ENCODE peak calls at places on chromosome 7, in ten cellular contexts. V, A, N, P, X, Q, W, E, R and O are unnamed samples.

GRCh38 chr7:81882086-81882485 is 112.2 kb upstream of the HGF start:
- DNase-seq in W (no peak), P (no peak), X (peak), E (no peak), Q (no peak), V (no peak), A (no peak), R (no peak), N (no peak), O (no peak)

GRCh38 chr7:131111081-131111576 is 216.5 kb upstream of the MKLN1 start:
- DNase-seq in N (no peak), A (peak), P (no peak), X (peak), V (no peak), W (peak), Q (peak), R (peak), E (no peak), O (peak)

GRCh38 chr7:93551931-93552330 is 22.6 kb downstream of the CALCR start:
- DNase-seq in R (no peak), E (no peak), Q (no peak), A (no peak), X (no peak), V (no peak), W (no peak), N (no peak), P (no peak), O (no peak)

GRCh38 chr7:74203157-74203556 is 6.6 kb upstream of the LAT2 start:
- DNase-seq in A (peak), V (no peak), W (peak), R (no peak), N (no peak), E (no peak), Q (peak), X (peak), P (no peak), O (peak)

GRCh38 chr7:97006951-97007861 is 1.9 kb downstream of the DLX6 start:
- DNase-seq in R (no peak), E (no peak), P (no peak), A (no peak), V (no peak), W (no peak), N (no peak), X (no peak), Q (no peak), O (no peak)

GRCh38 chr7:19619122-19619521 is 89.7 kb downstream of the POLR1F start:
- DNase-seq in V (no peak), A (no peak), W (no peak), X (no peak), E (no peak), Q (no peak), R (no peak), P (no peak), N (no peak), O (no peak)

GRCh38 chr7:134787064-134787463 is 7.6 kb downstream of the CALD1 start:
- DNase-seq in P (no peak), W (no peak), N (no peak), R (no peak), Q (no peak), V (no peak), X (no peak), A (no peak), E (no peak), O (no peak)

GRCh38 chr7:128030263-128030998 is 806 bp downstream of the LRRC4 start:
- DNase-seq in Q (no peak), E (peak), P (no peak), A (no peak), R (no peak), V (peak), W (no peak), X (no peak), N (no peak), O (no peak)

GRCh38 chr7:120583835-120584586 is 273.9 kb downstream of the TSPAN12 start:
- DNase-seq in R (no peak), Q (no peak), P (no peak), N (no peak), W (no peak), E (no peak), A (peak), X (peak), V (no peak), O (peak)

GRCh38 chr7:105935250-105935649 is 27.8 kb upstream of the CDHR3 start:
- DNase-seq in N (no peak), X (no peak), W (no peak), V (no peak), Q (no peak), R (peak), A (no peak), P (no peak), E (no peak), O (no peak)

GRCh38 chr7:152076324-152076821 is 50.9 kb downstream of the GALNT11 start:
- DNase-seq in P (no peak), A (no peak), R (no peak), X (no peak), W (no peak), V (peak), Q (peak), N (peak), E (peak), O (no peak)

GRCh38 chr7:102814025-102814471 is 65.2 kb downstream of the FAM185A start:
- DNase-seq in A (peak), N (no peak), R (no peak), Q (no peak), W (peak), P (no peak), E (no peak), V (no peak), X (peak), O (peak)

GRCh38 chr7:151823783-151824182 is 53.1 kb downstream of the PRKAG2 start:
- DNase-seq in P (no peak), W (no peak), V (no peak), N (no peak), E (no peak), X (no peak), Q (no peak), R (no peak), A (no peak), O (no peak)

GRCh38 chr7:4386190-4386589 is 295.9 kb upstream of the FOXK1 start:
- DNase-seq in Q (no peak), E (no peak), R (peak), A (no peak), W (no peak), P (no peak), N (no peak), X (no peak), V (no peak), O (no peak)

GRCh38 chr7:49980414-49980813 is 112.6 kb downstream of the ZPBP start:
- DNase-seq in W (no peak), N (no peak), R (peak), X (no peak), A (no peak), V (no peak), Q (peak), E (no peak), P (no peak), O (no peak)

GRCh38 chr7:112481833-112482669 is 1.3 kb downstream of the LSMEM1 start:
- DNase-seq in X (peak), P (no peak), N (no peak), Q (peak), W (peak), A (peak), E (no peak), R (no peak), V (no peak), O (peak)

GRCh38 chr7:140403878-140404564 is at the start of gene RAB19:
- DNase-seq in N (peak), A (no peak), Q (no peak), R (no peak), X (no peak), V (peak), W (no peak), E (peak), P (peak), O (no peak)

GRCh38 chr7:127876393-127876792 is 154.8 kb downstream of the LRRC4 start:
- DNase-seq in A (peak), P (no peak), Q (no peak), X (peak), N (no peak), E (no peak), V (no peak), W (peak), R (no peak), O (peak)

GRCh38 chr7:110407706-110408105 is 683.2 kb upstream of the LRRN3 start:
- DNase-seq in A (peak), N (no peak), P (no peak), R (no peak), W (no peak), V (no peak), E (no peak), X (no peak), Q (no peak), O (peak)

GRCh38 chr7:139321071-139321745 is 19.9 kb upstream of the FMC1 start:
- DNase-seq in V (peak), P (no peak), E (peak), A (peak), Q (peak), R (no peak), N (no peak), W (no peak), X (no peak), O (peak)

GRCh38 chr7:137716061-137716460 is 130.7 kb downstream of the DGKI start:
- DNase-seq in Q (no peak), P (no peak), V (no peak), A (no peak), X (no peak), R (no peak), E (no peak), N (no peak), W (no peak), O (no peak)

GRCh38 chr7:33671521-33672262 is 233.6 kb upstream of the BMPER start:
- DNase-seq in E (no peak), X (no peak), W (no peak), A (no peak), Q (no peak), V (no peak), R (peak), P (no peak), N (no peak), O (no peak)

GRCh38 chr7:47040795-47041194 is 541.1 kb downstream of the TNS3 start:
- DNase-seq in R (no peak), Q (no peak), W (no peak), N (no peak), A (no peak), V (no peak), X (peak), P (no peak), E (no peak), O (no peak)

GRCh38 chr7:77975672-77976480 is 177.3 kb downstream of the PHTF2 start:
- DNase-seq in V (no peak), W (no peak), N (no peak), X (no peak), R (no peak), P (no peak), A (no peak), E (no peak), Q (peak), O (no peak)

GRCh38 chr7:108351715-108352114 is 104.5 kb downstream of the NRCAM start:
- DNase-seq in N (no peak), E (no peak), X (no peak), P (no peak), A (no peak), V (no peak), R (peak), Q (no peak), W (no peak), O (peak)

GRCh38 chr7:44531421-44532380 is 9.4 kb downstream of the NPC1L1 start:
- DNase-seq in A (no peak), Q (no peak), N (no peak), R (no peak), W (no peak), X (no peak), E (no peak), P (no peak), V (peak), O (no peak)

GRCh38 chr7:91285966-91286365 is 21.7 kb downstream of the FZD1 start:
- DNase-seq in A (peak), R (no peak), N (no peak), W (no peak), V (no peak), P (no peak), E (no peak), Q (no peak), X (peak), O (peak)

GRCh38 chr7:47730135-47730534 is 148.2 kb upstream of the TNS3 start:
- DNase-seq in R (no peak), A (no peak), N (no peak), X (peak), W (no peak), P (no peak), E (no peak), V (no peak), Q (no peak), O (no peak)